ENCODE peak calls at places on chromosomes 3 and 15, in ten cellular contexts. One of them, this sample, is unnamed.

GRCh38 chr3:143302638-143303171 is 183.1 kb downstream of the CHST2 start:
- DNase-seq in CD8-positive, alpha-beta T cell: no peak
- DNase-seq in HepG2: no peak
- DNase-seq in lower leg skin: peak; percentile 28
- DNase-seq in AG09319: peak; percentile 66
- DNase-seq in foreskin fibroblast: peak; percentile 98
- DNase-seq in tibial nerve: no peak
- DNase-seq in A549: peak; percentile 4
- DNase-seq in CD4-positive, alpha-beta T cell: no peak
- DNase-seq in mesothelial cell of epicardium: no peak
- DNase-seq in this sample: peak; percentile 68

GRCh38 chr3:94522488-94522887 is 459.6 kb downstream of the NSUN3 start:
- DNase-seq in CD8-positive, alpha-beta T cell: no peak
- DNase-seq in HepG2: peak; percentile 19
- DNase-seq in lower leg skin: no peak
- DNase-seq in AG09319: no peak
- DNase-seq in foreskin fibroblast: no peak
- DNase-seq in tibial nerve: no peak
- DNase-seq in A549: peak; percentile 11
- DNase-seq in CD4-positive, alpha-beta T cell: no peak
- DNase-seq in mesothelial cell of epicardium: no peak
- DNase-seq in this sample: no peak

GRCh38 chr3:49120096-49120437 is 556 bp downstream of the USP19 start:
- DNase-seq in CD8-positive, alpha-beta T cell: no peak
- DNase-seq in HepG2: no peak
- DNase-seq in lower leg skin: no peak
- DNase-seq in AG09319: no peak
- DNase-seq in foreskin fibroblast: no peak
- DNase-seq in tibial nerve: no peak
- DNase-seq in A549: no peak
- DNase-seq in CD4-positive, alpha-beta T cell: no peak
- DNase-seq in mesothelial cell of epicardium: no peak
- DNase-seq in this sample: no peak

GRCh38 chr3:15753056-15753710 is 44.6 kb downstream of the ANKRD28 start:
- DNase-seq in CD8-positive, alpha-beta T cell: no peak
- DNase-seq in HepG2: peak; percentile 25
- DNase-seq in lower leg skin: no peak
- DNase-seq in AG09319: no peak
- DNase-seq in foreskin fibroblast: no peak
- DNase-seq in tibial nerve: no peak
- DNase-seq in A549: peak; percentile 63
- DNase-seq in CD4-positive, alpha-beta T cell: no peak
- DNase-seq in mesothelial cell of epicardium: no peak
- DNase-seq in this sample: no peak

GRCh38 chr3:105853801-105854432 is 14.9 kb downstream of the CBLB start:
- DNase-seq in CD8-positive, alpha-beta T cell: no peak
- DNase-seq in HepG2: no peak
- DNase-seq in lower leg skin: no peak
- DNase-seq in AG09319: no peak
- DNase-seq in foreskin fibroblast: no peak
- DNase-seq in tibial nerve: no peak
- DNase-seq in A549: no peak
- DNase-seq in CD4-positive, alpha-beta T cell: no peak
- DNase-seq in mesothelial cell of epicardium: no peak
- DNase-seq in this sample: no peak

GRCh38 chr3:155391583-155391982 is 98.1 kb upstream of the STRIT1 start:
- DNase-seq in CD8-positive, alpha-beta T cell: no peak
- DNase-seq in HepG2: no peak
- DNase-seq in lower leg skin: peak; percentile 61
- DNase-seq in AG09319: peak; percentile 84
- DNase-seq in foreskin fibroblast: peak; percentile 90
- DNase-seq in tibial nerve: peak; percentile 68
- DNase-seq in A549: peak; percentile 20
- DNase-seq in CD4-positive, alpha-beta T cell: no peak
- DNase-seq in mesothelial cell of epicardium: no peak
- DNase-seq in this sample: peak; percentile 36

GRCh38 chr15:82105458-82106205 is 59.8 kb upstream of the MEX3B start:
- DNase-seq in CD8-positive, alpha-beta T cell: no peak
- DNase-seq in HepG2: peak; percentile 5
- DNase-seq in lower leg skin: no peak
- DNase-seq in AG09319: peak; percentile 39
- DNase-seq in foreskin fibroblast: peak; percentile 39
- DNase-seq in tibial nerve: no peak
- DNase-seq in A549: no peak
- DNase-seq in CD4-positive, alpha-beta T cell: no peak
- DNase-seq in mesothelial cell of epicardium: no peak
- DNase-seq in this sample: peak; percentile 84

GRCh38 chr3:21041621-21042020 is 709.4 kb downstream of the ZNF385D start:
- DNase-seq in CD8-positive, alpha-beta T cell: no peak
- DNase-seq in HepG2: no peak
- DNase-seq in lower leg skin: no peak
- DNase-seq in AG09319: no peak
- DNase-seq in foreskin fibroblast: peak; percentile 45
- DNase-seq in tibial nerve: no peak
- DNase-seq in A549: no peak
- DNase-seq in CD4-positive, alpha-beta T cell: no peak
- DNase-seq in mesothelial cell of epicardium: no peak
- DNase-seq in this sample: peak; percentile 3

GRCh38 chr3:173553635-173554280 is 156.2 kb downstream of the NLGN1 start:
- DNase-seq in CD8-positive, alpha-beta T cell: no peak
- DNase-seq in HepG2: peak; percentile 10
- DNase-seq in lower leg skin: no peak
- DNase-seq in AG09319: peak; percentile 4
- DNase-seq in foreskin fibroblast: peak; percentile 11
- DNase-seq in tibial nerve: no peak
- DNase-seq in A549: peak; percentile 15
- DNase-seq in CD4-positive, alpha-beta T cell: no peak
- DNase-seq in mesothelial cell of epicardium: no peak
- DNase-seq in this sample: no peak

GRCh38 chr3:99845335-99845734 is 27.7 kb downstream of the CMSS1 start:
- DNase-seq in CD8-positive, alpha-beta T cell: no peak
- DNase-seq in HepG2: no peak
- DNase-seq in lower leg skin: no peak
- DNase-seq in AG09319: no peak
- DNase-seq in foreskin fibroblast: no peak
- DNase-seq in tibial nerve: no peak
- DNase-seq in A549: no peak
- DNase-seq in CD4-positive, alpha-beta T cell: no peak
- DNase-seq in mesothelial cell of epicardium: no peak
- DNase-seq in this sample: no peak

GRCh38 chr3:71951842-71952241 is 166.9 kb upstream of the PROK2 start:
- DNase-seq in CD8-positive, alpha-beta T cell: no peak
- DNase-seq in HepG2: no peak
- DNase-seq in lower leg skin: no peak
- DNase-seq in AG09319: no peak
- DNase-seq in foreskin fibroblast: no peak
- DNase-seq in tibial nerve: no peak
- DNase-seq in A549: no peak
- DNase-seq in CD4-positive, alpha-beta T cell: no peak
- DNase-seq in mesothelial cell of epicardium: no peak
- DNase-seq in this sample: no peak

GRCh38 chr3:71961378-71961777 is 176.4 kb upstream of the PROK2 start:
- DNase-seq in CD8-positive, alpha-beta T cell: no peak
- DNase-seq in HepG2: no peak
- DNase-seq in lower leg skin: no peak
- DNase-seq in AG09319: no peak
- DNase-seq in foreskin fibroblast: no peak
- DNase-seq in tibial nerve: no peak
- DNase-seq in A549: no peak
- DNase-seq in CD4-positive, alpha-beta T cell: no peak
- DNase-seq in mesothelial cell of epicardium: no peak
- DNase-seq in this sample: no peak

GRCh38 chr3:71956716-71957115 is 171.8 kb upstream of the PROK2 start:
- DNase-seq in CD8-positive, alpha-beta T cell: no peak
- DNase-seq in HepG2: no peak
- DNase-seq in lower leg skin: no peak
- DNase-seq in AG09319: no peak
- DNase-seq in foreskin fibroblast: no peak
- DNase-seq in tibial nerve: no peak
- DNase-seq in A549: no peak
- DNase-seq in CD4-positive, alpha-beta T cell: no peak
- DNase-seq in mesothelial cell of epicardium: no peak
- DNase-seq in this sample: no peak

GRCh38 chr3:71958533-71958932 is 173.6 kb upstream of the PROK2 start:
- DNase-seq in CD8-positive, alpha-beta T cell: no peak
- DNase-seq in HepG2: no peak
- DNase-seq in lower leg skin: no peak
- DNase-seq in AG09319: no peak
- DNase-seq in foreskin fibroblast: no peak
- DNase-seq in tibial nerve: no peak
- DNase-seq in A549: no peak
- DNase-seq in CD4-positive, alpha-beta T cell: no peak
- DNase-seq in mesothelial cell of epicardium: no peak
- DNase-seq in this sample: no peak

GRCh38 chr3:71955549-71956373 is 170.8 kb upstream of the PROK2 start:
- DNase-seq in CD8-positive, alpha-beta T cell: no peak
- DNase-seq in HepG2: peak; percentile 34
- DNase-seq in lower leg skin: peak; percentile 63
- DNase-seq in AG09319: peak; percentile 56
- DNase-seq in foreskin fibroblast: peak; percentile 83
- DNase-seq in tibial nerve: peak; percentile 83
- DNase-seq in A549: peak; percentile 48
- DNase-seq in CD4-positive, alpha-beta T cell: no peak
- DNase-seq in mesothelial cell of epicardium: peak; percentile 79
- DNase-seq in this sample: peak; percentile 47
- TF ChIP-seq CTCF in CD8-positive, alpha-beta T cell: no peak
- TF ChIP-seq CTCF in HepG2: peak; percentile 75
- TF ChIP-seq CTCF in lower leg skin: no peak
- TF ChIP-seq CTCF in AG09319: peak; percentile 80
- TF ChIP-seq CTCF in foreskin fibroblast: peak; percentile 79
- TF ChIP-seq CTCF in tibial nerve: peak; percentile 76
- TF ChIP-seq CTCF in A549: peak; percentile 80
- TF ChIP-seq CTCF in CD4-positive, alpha-beta T cell: peak; percentile 24
- TF ChIP-seq CTCF in mesothelial cell of epicardium: peak; percentile 52
- TF ChIP-seq CTCF in this sample: peak; percentile 76

GRCh38 chr3:52879581-52879980 is 17.8 kb downstream of the STIMATE start:
- DNase-seq in CD8-positive, alpha-beta T cell: no peak
- DNase-seq in HepG2: no peak
- DNase-seq in lower leg skin: no peak
- DNase-seq in AG09319: no peak
- DNase-seq in foreskin fibroblast: no peak
- DNase-seq in tibial nerve: no peak
- DNase-seq in A549: no peak
- DNase-seq in CD4-positive, alpha-beta T cell: no peak
- DNase-seq in mesothelial cell of epicardium: no peak
- DNase-seq in this sample: no peak

GRCh38 chr3:52880474-52880873 is 16.9 kb downstream of the STIMATE start:
- DNase-seq in CD8-positive, alpha-beta T cell: no peak
- DNase-seq in HepG2: no peak
- DNase-seq in lower leg skin: no peak
- DNase-seq in AG09319: no peak
- DNase-seq in foreskin fibroblast: no peak
- DNase-seq in tibial nerve: no peak
- DNase-seq in A549: no peak
- DNase-seq in CD4-positive, alpha-beta T cell: no peak
- DNase-seq in mesothelial cell of epicardium: no peak
- DNase-seq in this sample: no peak

GRCh38 chr3:52877085-52877484 is 20.3 kb downstream of the STIMATE start:
- DNase-seq in CD8-positive, alpha-beta T cell: no peak
- DNase-seq in HepG2: no peak
- DNase-seq in lower leg skin: no peak
- DNase-seq in AG09319: no peak
- DNase-seq in foreskin fibroblast: no peak
- DNase-seq in tibial nerve: no peak
- DNase-seq in A549: no peak
- DNase-seq in CD4-positive, alpha-beta T cell: no peak
- DNase-seq in mesothelial cell of epicardium: no peak
- DNase-seq in this sample: no peak

GRCh38 chr3:52880047-52880446 is 17.3 kb downstream of the STIMATE start:
- DNase-seq in CD8-positive, alpha-beta T cell: no peak
- DNase-seq in HepG2: no peak
- DNase-seq in lower leg skin: no peak
- DNase-seq in AG09319: no peak
- DNase-seq in foreskin fibroblast: no peak
- DNase-seq in tibial nerve: no peak
- DNase-seq in A549: no peak
- DNase-seq in CD4-positive, alpha-beta T cell: no peak
- DNase-seq in mesothelial cell of epicardium: no peak
- DNase-seq in this sample: no peak

DNA sequence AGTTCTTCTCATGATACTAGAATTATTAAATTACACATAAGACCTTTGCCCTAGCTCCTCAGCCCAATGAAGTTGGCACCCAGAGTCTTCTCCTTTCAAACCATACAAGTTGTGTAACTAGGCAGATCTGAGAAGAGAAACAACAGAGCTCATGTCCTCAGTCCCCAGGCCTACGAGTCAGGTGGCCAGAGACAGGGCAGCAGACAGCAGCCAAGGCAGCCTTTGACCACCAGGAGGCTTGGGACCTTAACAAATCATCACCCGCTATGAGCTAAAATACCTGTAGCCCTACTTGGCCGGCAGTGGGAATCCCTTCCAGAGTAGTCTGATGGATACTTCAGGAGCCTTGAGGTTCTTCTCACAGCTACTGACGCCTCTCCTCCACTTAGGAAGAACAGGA is 18.3 kb downstream of the STIMATE start:
- DNase-seq in CD8-positive, alpha-beta T cell: no peak
- DNase-seq in HepG2: no peak
- DNase-seq in lower leg skin: no peak
- DNase-seq in AG09319: no peak
- DNase-seq in foreskin fibroblast: no peak
- DNase-seq in tibial nerve: no peak
- DNase-seq in A549: peak; percentile 5
- DNase-seq in CD4-positive, alpha-beta T cell: no peak
- DNase-seq in mesothelial cell of epicardium: no peak
- DNase-seq in this sample: no peak
- TF ChIP-seq CTCF in CD8-positive, alpha-beta T cell: no peak
- TF ChIP-seq CTCF in HepG2: peak; percentile 25
- TF ChIP-seq CTCF in lower leg skin: no peak
- TF ChIP-seq CTCF in AG09319: no peak
- TF ChIP-seq CTCF in foreskin fibroblast: no peak
- TF ChIP-seq CTCF in tibial nerve: no peak
- TF ChIP-seq CTCF in A549: no peak
- TF ChIP-seq CTCF in CD4-positive, alpha-beta T cell: no peak
- TF ChIP-seq CTCF in mesothelial cell of epicardium: no peak
- TF ChIP-seq CTCF in this sample: no peak

GRCh38 chr15:62462268-62462667 is 297.2 kb upstream of the C2CD4B start:
- DNase-seq in CD8-positive, alpha-beta T cell: no peak
- DNase-seq in HepG2: no peak
- DNase-seq in lower leg skin: no peak
- DNase-seq in AG09319: no peak
- DNase-seq in foreskin fibroblast: no peak
- DNase-seq in tibial nerve: no peak
- DNase-seq in A549: no peak
- DNase-seq in CD4-positive, alpha-beta T cell: no peak
- DNase-seq in mesothelial cell of epicardium: no peak
- DNase-seq in this sample: no peak
- TF ChIP-seq CTCF in CD8-positive, alpha-beta T cell: no peak
- TF ChIP-seq CTCF in HepG2: no peak
- TF ChIP-seq CTCF in lower leg skin: no peak
- TF ChIP-seq CTCF in AG09319: no peak
- TF ChIP-seq CTCF in foreskin fibroblast: no peak
- TF ChIP-seq CTCF in tibial nerve: no peak
- TF ChIP-seq CTCF in A549: no peak
- TF ChIP-seq CTCF in CD4-positive, alpha-beta T cell: no peak
- TF ChIP-seq CTCF in mesothelial cell of epicardium: no peak
- TF ChIP-seq CTCF in this sample: no peak

DNA sequence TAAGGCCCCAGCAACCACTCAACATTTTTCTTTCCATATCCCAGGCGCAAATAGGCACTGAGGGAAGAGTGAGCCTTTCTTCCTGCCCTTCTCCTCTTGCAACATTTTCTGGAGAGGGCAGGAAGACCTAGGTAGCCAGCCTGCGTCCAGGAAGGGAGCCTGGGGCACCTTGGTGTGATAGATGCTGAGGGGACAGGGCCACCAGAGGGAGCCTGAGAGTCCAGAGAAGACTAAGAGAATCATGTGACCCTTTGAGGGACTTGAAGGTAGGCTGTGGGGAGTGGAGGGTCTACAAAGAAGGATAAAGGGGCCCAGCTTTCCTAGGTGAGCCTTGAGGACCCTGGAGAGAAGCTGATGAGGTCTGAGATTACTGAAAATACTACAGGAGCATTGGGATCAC is 346.6 kb downstream of the CNTN6 start:
- DNase-seq in CD8-positive, alpha-beta T cell: no peak
- DNase-seq in HepG2: no peak
- DNase-seq in lower leg skin: no peak
- DNase-seq in AG09319: no peak
- DNase-seq in foreskin fibroblast: no peak
- DNase-seq in tibial nerve: no peak
- DNase-seq in A549: peak; percentile 7
- DNase-seq in CD4-positive, alpha-beta T cell: no peak
- DNase-seq in mesothelial cell of epicardium: no peak
- DNase-seq in this sample: no peak
- TF ChIP-seq CTCF in CD8-positive, alpha-beta T cell: no peak
- TF ChIP-seq CTCF in HepG2: no peak
- TF ChIP-seq CTCF in lower leg skin: no peak
- TF ChIP-seq CTCF in AG09319: no peak
- TF ChIP-seq CTCF in foreskin fibroblast: no peak
- TF ChIP-seq CTCF in tibial nerve: no peak
- TF ChIP-seq CTCF in A549: no peak
- TF ChIP-seq CTCF in CD4-positive, alpha-beta T cell: no peak
- TF ChIP-seq CTCF in mesothelial cell of epicardium: no peak
- TF ChIP-seq CTCF in this sample: no peak

This sample was measured in AG04449.